ENCODE peak calls at places on chromosomes 11 and 22, in six cellular contexts. A is Panc1, V is tibial nerve, M is thoracic aorta, P is IMR-90, K is prostate gland. Y is an unnamed sample.

GRCh38 chr22:29219881-29220670 is 14.4 kb downstream of the EMID1 start:
- DNase-seq in V (no peak), A (no peak), P (no peak), M (no peak), K (no peak), Y (no peak)

GRCh38 chr22:41501209-41501608 is 32.3 kb downstream of the ACO2 start:
- DNase-seq in P (no peak), A (no peak), M (no peak), K (no peak), V (no peak), Y (no peak)

GRCh38 chr11:117972589-117973445 is 13.4 kb upstream of the IL10RA start:
- DNase-seq in M (no peak), V (no peak), P (no peak), A (no peak), K (peak), Y (no peak)

GRCh38 chr22:49048591-49048990 is 779.1 kb downstream of the BRD1 start:
- DNase-seq in P (no peak), K (no peak), A (no peak), M (no peak), V (no peak), Y (no peak)

GRCh38 chr11:100232006-100232405 is 455.1 kb upstream of the ARHGAP42 start:
- DNase-seq in M (no peak), K (no peak), P (no peak), V (no peak), A (no peak), Y (no peak)

GRCh38 chr11:29125621-29126020 is 891.2 kb downstream of the KCNA4 start:
- DNase-seq in M (no peak), K (no peak), A (no peak), P (no peak), V (no peak), Y (no peak)

GRCh38 chr22:42310301-42310981 is 40.0 kb upstream of the TCF20 start:
- DNase-seq in P (no peak), M (no peak), V (no peak), K (no peak), A (no peak), Y (no peak)

GRCh38 chr11:43503417-43503816 is 144.7 kb downstream of the TTC17 start:
- DNase-seq in V (no peak), M (no peak), P (no peak), A (no peak), K (no peak), Y (no peak)

GRCh38 chr11:78453140-78453935 is 35.7 kb upstream of the GAB2 start:
- DNase-seq in K (no peak), M (no peak), P (peak), A (no peak), V (no peak), Y (peak)

GRCh38 chr11:66409226-66409625 is 11.6 kb upstream of the NPAS4 start:
- DNase-seq in A (no peak), P (no peak), K (no peak), V (no peak), M (no peak), Y (no peak)

GRCh38 chr11:77085652-77086051 is 17.0 kb upstream of the OMP start:
- DNase-seq in P (no peak), M (no peak), K (no peak), A (no peak), V (peak), Y (no peak)

GRCh38 chr11:128180446-128181089 is 406.8 kb downstream of the ETS1 start:
- DNase-seq in K (no peak), P (peak), A (peak), M (no peak), V (no peak), Y (peak)

GRCh38 chr22:28799125-28799833 is 1.1 kb downstream of the XBP1 start:
- DNase-seq in A (peak), P (peak), V (peak), K (peak), M (peak), Y (peak)

GRCh38 chr11:118872403-118872821 is 11.3 kb upstream of the CXCR5 start:
- DNase-seq in A (no peak), P (no peak), K (no peak), V (no peak), M (no peak), Y (no peak)

GRCh38 chr11:126731526-126731925 is 269.0 kb downstream of the KIRREL3 start:
- DNase-seq in A (no peak), M (no peak), K (no peak), P (no peak), V (no peak), Y (no peak)

GRCh38 chr11:126734752-126735151 is 265.8 kb downstream of the KIRREL3 start:
- DNase-seq in M (no peak), K (no peak), P (no peak), V (no peak), A (no peak), Y (no peak)

GRCh38 chr11:126736682-126737404 is 263.7 kb downstream of the KIRREL3 start:
- DNase-seq in K (no peak), A (no peak), V (no peak), M (no peak), P (no peak), Y (no peak)

GRCh38 chr11:126732981-126733380 is 267.6 kb downstream of the KIRREL3 start:
- DNase-seq in P (no peak), A (no peak), M (no peak), V (no peak), K (no peak), Y (no peak)

DNA sequence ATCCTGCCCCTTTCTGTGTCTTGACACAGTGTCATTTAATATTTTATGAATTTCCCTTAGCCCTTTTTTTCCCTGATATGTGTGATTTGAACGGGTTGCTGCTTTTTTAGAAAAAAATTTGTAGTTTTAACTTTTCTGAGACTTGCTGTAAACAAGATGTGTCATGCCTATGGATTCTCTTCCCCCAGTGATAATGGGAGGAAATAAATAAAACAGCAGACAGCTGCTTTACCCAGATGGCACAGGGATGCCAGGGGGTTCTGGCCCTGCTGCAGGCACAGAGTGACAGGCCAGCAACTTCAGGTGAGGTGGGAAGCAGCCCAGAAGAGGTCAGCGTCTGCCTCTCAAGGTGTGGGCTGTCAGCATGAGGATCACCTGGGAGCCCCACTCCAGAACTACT is 266.9 kb downstream of the KIRREL3 start:
- DNase-seq in V (no peak), K (no peak), P (peak), M (no peak), A (no peak), Y (no peak)
- H3K27ac ChIP-seq in V (no peak), K (no peak), P (no peak), M (no peak), A (no peak), Y (no peak)

DNA sequence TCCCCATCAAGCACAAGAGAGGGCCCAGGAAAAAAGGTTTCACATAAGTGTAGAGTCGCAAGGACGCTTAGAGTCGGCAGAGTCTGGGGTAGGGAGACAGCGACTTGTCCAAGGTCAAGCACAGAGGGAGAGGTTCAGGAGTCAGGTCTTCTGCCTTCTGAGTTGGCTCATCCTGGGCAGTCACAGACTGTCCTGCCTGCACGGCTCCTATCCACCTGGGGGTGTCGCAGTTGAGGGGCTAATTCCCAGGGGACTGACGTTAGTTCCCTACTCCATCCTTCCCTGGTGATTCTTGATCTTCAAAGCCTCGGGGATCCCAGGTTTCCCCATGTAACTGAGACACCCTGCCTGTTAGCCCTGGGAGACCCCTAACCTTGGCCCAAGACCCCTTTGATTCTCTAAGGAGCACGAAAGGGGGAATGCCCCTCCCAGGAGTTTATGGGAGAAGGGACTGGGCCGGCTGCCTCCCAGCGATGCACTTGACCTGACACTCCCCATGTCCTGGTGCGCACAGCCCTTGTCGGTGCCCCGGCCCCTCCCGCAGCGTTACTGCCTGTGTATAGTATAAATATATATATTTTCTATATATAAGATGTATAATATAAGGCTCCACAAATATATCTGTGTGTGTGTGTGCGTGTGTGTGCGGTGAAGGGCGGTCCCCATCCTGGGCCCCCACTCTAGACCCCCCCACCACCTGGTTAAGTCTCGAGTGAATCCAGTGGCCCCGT is 14.7 kb upstream of the TAB1 start:
- DNase-seq in K (no peak), V (no peak), A (no peak), M (no peak), P (peak), Y (no peak)
- TF ChIP-seq CTCF in K (no peak), V (no peak), A (no peak), M (no peak), P (peak), Y (peak)

DNA sequence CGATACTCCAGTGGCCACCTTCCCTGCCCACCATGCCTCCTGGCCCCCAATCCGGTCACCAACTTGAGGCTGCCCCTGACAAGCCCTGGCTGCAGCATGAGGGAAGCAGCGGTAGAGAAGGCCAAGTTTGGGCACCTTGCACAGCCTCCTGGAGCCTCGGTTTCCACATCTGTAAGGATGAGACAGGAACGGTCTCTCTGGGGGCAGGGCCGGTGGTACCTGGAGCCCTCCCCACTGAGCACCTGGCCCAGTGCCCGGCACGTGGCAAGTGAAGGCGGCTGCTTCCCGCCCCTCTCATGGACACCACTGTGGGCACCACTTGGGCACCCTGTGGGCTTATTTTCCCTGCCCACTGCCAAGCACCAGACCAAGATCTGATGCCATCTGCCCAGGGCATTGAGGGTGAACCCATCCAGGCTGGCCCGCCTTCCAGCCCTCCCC is 77.8 kb downstream of the CDKN1C start:
- DNase-seq in P (no peak), A (no peak), M (no peak), V (peak), K (no peak), Y (no peak)
- H3K27ac ChIP-seq in P (no peak), A (no peak), M (no peak), V (peak), K (peak), Y (no peak)

GRCh38 chr22:27682438-27682837 is 119.1 kb downstream of the MN1 start:
- DNase-seq in V (no peak), P (no peak), M (no peak), A (no peak), K (no peak), Y (no peak)
- TF ChIP-seq CTCF in V (no peak), P (peak), M (no peak), A (peak), K (no peak), Y (no peak)

GRCh38 chr11:34620820-34621792 is at the start of gene EHF:
- DNase-seq in A (no peak), M (no peak), K (peak), P (no peak), V (no peak), Y (no peak)
- H3K27ac ChIP-seq in A (no peak), M (no peak), K (peak), P (no peak), V (no peak), Y (no peak)

DNA sequence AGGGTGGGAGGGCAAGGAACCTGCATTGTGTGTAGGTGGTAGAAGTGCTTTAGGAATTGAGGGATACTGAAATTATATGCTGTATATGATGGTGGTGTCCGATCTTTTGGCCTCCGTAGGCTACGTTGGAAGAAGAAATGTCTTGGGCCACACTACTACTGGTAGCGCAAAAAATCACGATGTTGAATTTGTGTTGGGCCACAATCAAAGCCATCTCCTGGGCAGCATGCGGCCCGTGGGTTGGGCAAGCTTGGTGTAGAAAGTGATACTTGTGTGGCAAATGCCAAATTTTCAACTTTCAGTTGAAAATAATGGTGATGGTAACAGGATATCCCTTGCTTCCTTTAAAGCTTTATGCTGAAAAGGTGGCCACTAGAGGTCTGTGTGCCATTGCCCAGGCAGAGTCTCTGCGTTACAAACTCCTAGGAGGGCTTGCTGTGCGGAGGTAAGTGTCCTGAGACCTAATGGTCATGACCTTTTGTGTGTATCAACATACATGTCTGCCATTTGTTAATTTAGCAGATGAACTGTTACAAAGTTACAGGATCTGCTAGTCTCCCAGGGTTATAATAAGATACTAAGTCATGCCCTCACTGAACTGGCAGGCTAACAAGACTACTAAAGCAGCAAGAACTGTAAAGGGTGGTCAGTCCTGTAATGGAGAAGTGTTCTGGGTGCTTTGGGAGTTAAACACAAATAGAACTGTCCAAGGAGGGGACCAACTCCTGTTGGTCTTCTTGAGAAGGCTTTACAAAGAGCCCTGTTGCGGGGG is 2.9 kb downstream of the RPS3 start:
- DNase-seq in P (no peak), V (no peak), A (no peak), K (no peak), M (no peak), Y (no peak)
- TF ChIP-seq CTCF in P (no peak), V (no peak), A (peak), K (no peak), M (no peak), Y (no peak)

GRCh38 chr11:96122601-96123044 is 198.7 kb upstream of the MTMR2 start:
- DNase-seq in A (no peak), M (no peak), K (peak), V (no peak), P (peak), Y (no peak)
- H3K27ac ChIP-seq in A (no peak), M (no peak), K (no peak), V (no peak), P (no peak), Y (no peak)

GRCh38 chr11:15258433-15259350 is 144.0 kb downstream of the INSC start:
- DNase-seq in A (no peak), P (peak), K (no peak), M (no peak), V (no peak), Y (peak)
- TF ChIP-seq CTCF in A (peak), P (peak), K (no peak), M (no peak), V (no peak), Y (peak)

GRCh38 chr11:64004590-64004984 is 18.3 kb downstream of the OTUB1 start:
- DNase-seq in P (no peak), M (no peak), A (no peak), K (no peak), V (no peak), Y (no peak)

GRCh38 chr11:64005691-64006090 is 19.5 kb downstream of the OTUB1 start:
- DNase-seq in V (no peak), P (no peak), K (no peak), M (no peak), A (no peak), Y (no peak)

GRCh38 chr11:64006468-64006867 is 20.2 kb downstream of the OTUB1 start:
- DNase-seq in P (no peak), K (no peak), M (no peak), A (no peak), V (no peak), Y (no peak)

GRCh38 chr11:64001552-64002427 is 15.6 kb downstream of the OTUB1 start:
- DNase-seq in V (no peak), K (no peak), P (no peak), M (no peak), A (no peak), Y (no peak)

DNA sequence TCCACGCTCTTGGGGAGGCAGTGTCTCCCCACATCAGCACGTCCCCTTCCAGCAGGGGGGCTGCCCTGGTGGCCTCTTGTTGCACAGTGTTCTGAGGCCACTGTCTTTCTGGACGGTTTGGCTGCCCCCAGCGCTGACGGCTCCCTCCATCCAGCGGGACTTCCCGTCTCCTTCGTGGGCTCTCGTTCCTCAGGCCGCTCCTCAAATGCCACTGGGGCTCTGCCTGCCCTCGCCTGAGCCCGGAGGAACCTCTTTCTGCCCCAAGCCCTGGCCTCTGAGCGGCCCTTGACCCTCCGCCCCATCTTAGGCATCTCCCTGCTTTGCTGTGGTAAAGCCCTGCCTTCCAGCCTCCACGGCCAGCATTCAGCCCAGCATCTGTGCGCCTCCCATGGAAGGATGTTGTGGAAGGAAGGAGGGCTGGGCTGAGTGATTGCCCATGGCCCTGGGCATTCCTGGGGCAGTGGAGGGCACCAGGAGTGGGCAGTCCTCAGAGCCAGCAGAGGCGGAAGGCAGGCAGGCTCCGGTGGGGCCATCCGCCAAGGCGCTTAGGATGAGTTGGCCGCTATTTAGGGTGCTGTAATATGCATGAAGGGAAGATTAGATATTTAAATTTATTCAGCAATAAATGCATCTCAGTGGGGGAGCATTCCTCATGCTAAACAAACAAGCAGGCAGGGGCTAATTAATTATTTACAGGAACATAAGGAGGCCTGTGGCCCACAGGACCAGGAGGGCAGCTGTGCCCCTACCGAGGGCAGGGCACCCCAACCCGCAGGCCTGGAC is 17.8 kb downstream of the OTUB1 start:
- DNase-seq in K (no peak), A (no peak), M (no peak), P (no peak), V (no peak), Y (no peak)
- H3K27ac ChIP-seq in K (no peak), A (peak), M (no peak), P (no peak), V (no peak), Y (no peak)

Y was measured in fibroblast of lung.